ENCODE peak calls at places on chromosomes 6 and 20, in nine cellular contexts. Y is activated T-helper 9 cell treated with anti-CD3 and anti-CD28 coated beads, Interleukin-2, amount 50 U/mL, for 16 hours; G is left lung; R is Kasumi-1; N is WTC11; U is GM10248; C is activated T-helper 1 cell treated with anti-CD3 and anti-CD28 coated beads, Interleukin-2, amount 50 U/mL, for 16 hours; P is NCI-H1092 treated with DMSO at 0.1 percent for 48 hours; Q is HTR-8/SVneo. I is an unnamed sample.

GRCh38 chr20:51019598-51020592 is 3.0 kb downstream of the KCNG1 start:
- DNase-seq in Y (no peak), G (no peak), R (no peak), N (no peak), U (no peak), C (no peak), P (no peak), Q (no peak), I (no peak)

GRCh38 chr6:55320691-55321086 is 6.6 kb upstream of the GFRAL start:
- DNase-seq in Y (no peak), G (no peak), R (no peak), N (no peak), U (no peak), C (no peak), P (no peak), Q (no peak), I (no peak)

GRCh38 chr6:104656235-104656634 is 203.5 kb downstream of the HACE1 start:
- DNase-seq in Y (no peak), G (no peak), R (no peak), N (no peak), U (no peak), C (no peak), P (no peak), Q (no peak), I (no peak)

GRCh38 chr6:5851261-5851757 is 155.4 kb downstream of the NRN1 start:
- DNase-seq in Y (peak), G (peak), R (no peak), N (peak), U (peak), C (peak), P (peak), Q (no peak), I (peak)

GRCh38 chr6:7909323-7910276 is 988 bp downstream of the TXNDC5 start:
- DNase-seq in Y (peak), G (peak), R (peak), N (peak), U (peak), C (peak), P (no peak), Q (peak), I (peak)

GRCh38 chr20:5729348-5729747 is 20.9 kb upstream of the SHLD1 start:
- DNase-seq in Y (no peak), G (no peak), R (no peak), N (no peak), U (no peak), C (no peak), P (no peak), Q (no peak), I (no peak)

GRCh38 chr20:40724566-40724965 is 35.5 kb upstream of the MAFB start:
- DNase-seq in Y (no peak), G (no peak), R (no peak), N (no peak), U (no peak), C (no peak), P (no peak), Q (no peak), I (no peak)

GRCh38 chr20:14764511-14765369 is 427.3 kb upstream of the FLRT3 start:
- DNase-seq in Y (no peak), G (peak), R (no peak), N (no peak), U (no peak), C (no peak), P (no peak), Q (no peak), I (no peak)

GRCh38 chr6:104684911-104685415 is 174.8 kb downstream of the HACE1 start:
- DNase-seq in Y (no peak), G (no peak), R (no peak), N (no peak), U (no peak), C (no peak), P (no peak), Q (no peak), I (no peak)

GRCh38 chr20:36344517-36345132 is 38.5 kb downstream of the DLGAP4 start:
- DNase-seq in Y (no peak), G (no peak), R (no peak), N (peak), U (peak), C (no peak), P (no peak), Q (peak), I (peak)

GRCh38 chr6:131331873-131332759 is 196.8 kb downstream of the AKAP7 start:
- DNase-seq in Y (no peak), G (no peak), R (no peak), N (no peak), U (no peak), C (no peak), P (no peak), Q (no peak), I (no peak)

GRCh38 chr6:17218749-17219093 is 62.4 kb upstream of the RBM24 start:
- DNase-seq in Y (no peak), G (no peak), R (no peak), N (no peak), U (no peak), C (no peak), P (no peak), Q (no peak), I (no peak)

GRCh38 chr6:142321451-142321850 is 19.6 kb downstream of the ADGRG6 start:
- DNase-seq in Y (no peak), G (no peak), R (no peak), N (no peak), U (no peak), C (no peak), P (no peak), Q (no peak), I (no peak)

GRCh38 chr20:47304287-47304686 is 52.2 kb downstream of the ZMYND8 start:
- DNase-seq in Y (no peak), G (no peak), R (no peak), N (no peak), U (no peak), C (no peak), P (peak), Q (no peak), I (no peak)

GRCh38 chr20:35190556-35190955 is 18.7 kb downstream of the PROCR start:
- DNase-seq in Y (no peak), G (no peak), R (no peak), N (no peak), U (no peak), C (no peak), P (no peak), Q (no peak), I (no peak)

GRCh38 chr6:17394192-17394611 is 807 bp downstream of the CAP2 start:
- DNase-seq in Y (no peak), G (peak), R (peak), N (peak), U (no peak), C (no peak), P (peak), Q (peak), I (no peak)

GRCh38 chr6:12114055-12114503 is 102.0 kb downstream of the HIVEP1 start:
- DNase-seq in Y (no peak), G (no peak), R (no peak), N (no peak), U (peak), C (no peak), P (no peak), Q (no peak), I (no peak)

GRCh38 chr6:28884423-28885148 is 39.2 kb downstream of the TRIM27 start:
- DNase-seq in Y (peak), G (no peak), R (peak), N (no peak), U (no peak), C (peak), P (no peak), Q (no peak), I (no peak)

GRCh38 chr6:56450882-56451739 is 191.6 kb downstream of the DST start:
- DNase-seq in Y (no peak), G (no peak), R (no peak), N (no peak), U (no peak), C (no peak), P (no peak), Q (no peak), I (no peak)

GRCh38 chr6:104955491-104955890 is 1.4 kb upstream of the LIN28B start:
- DNase-seq in Y (no peak), G (no peak), R (peak), N (peak), U (no peak), C (no peak), P (no peak), Q (no peak), I (peak)

GRCh38 chr20:58028123-58028522 is 200.3 kb downstream of the ANKRD60 start:
- DNase-seq in Y (no peak), G (no peak), R (no peak), N (peak), U (no peak), C (no peak), P (no peak), Q (no peak), I (no peak)

GRCh38 chr6:53888931-53889330 is 94.1 kb downstream of the LRRC1 start:
- DNase-seq in Y (no peak), G (no peak), R (no peak), N (no peak), U (no peak), C (no peak), P (no peak), Q (no peak), I (no peak)

GRCh38 chr6:69164564-69165252 is 529.6 kb downstream of the ADGRB3 start:
- DNase-seq in Y (no peak), G (no peak), R (peak), N (no peak), U (no peak), C (no peak), P (no peak), Q (no peak), I (peak)

GRCh38 chr6:168315626-168316025 is 4.0 kb downstream of the DACT2 start:
- DNase-seq in Y (no peak), G (no peak), R (no peak), N (no peak), U (no peak), C (no peak), P (no peak), Q (no peak), I (no peak)

GRCh38 chr6:105675715-105676397 is 273.0 kb upstream of the PREP start:
- DNase-seq in Y (no peak), G (no peak), R (no peak), N (no peak), U (peak), C (no peak), P (no peak), Q (peak), I (no peak)

GRCh38 chr6:84568971-84569370 is 195.4 kb downstream of the TBX18 start:
- DNase-seq in Y (no peak), G (no peak), R (peak), N (no peak), U (no peak), C (no peak), P (peak), Q (no peak), I (peak)

GRCh38 chr6:21281366-21281765 is 312.2 kb upstream of the SOX4 start:
- DNase-seq in Y (no peak), G (no peak), R (no peak), N (no peak), U (no peak), C (no peak), P (no peak), Q (no peak), I (no peak)

GRCh38 chr6:125445054-125445453 is 143.3 kb upstream of the HDDC2 start:
- DNase-seq in Y (no peak), G (no peak), R (no peak), N (no peak), U (no peak), C (no peak), P (no peak), Q (no peak), I (no peak)

GRCh38 chr6:26431258-26432162 is 8.8 kb upstream of the BTN3A3 start:
- DNase-seq in Y (no peak), G (no peak), R (no peak), N (no peak), U (no peak), C (no peak), P (no peak), Q (no peak), I (no peak)

GRCh38 chr6:46932526-46932925 is 10.8 kb upstream of the ADGRF5 start:
- DNase-seq in Y (no peak), G (no peak), R (no peak), N (no peak), U (no peak), C (no peak), P (no peak), Q (peak), I (no peak)

GRCh38 chr6:100628180-100628579 is 163.5 kb upstream of the SIM1 start:
- DNase-seq in Y (no peak), G (no peak), R (no peak), N (no peak), U (no peak), C (no peak), P (no peak), Q (no peak), I (no peak)

I was measured in NAMALWA.